ENCODE peak calls at places on chromosomes 7 and 10, in ten cellular contexts. R, U, J, W, Q, X, L, M, F and E are unnamed samples. For H3K4me1 and H3K27me3, the result is how much of the 10 kb centered on the place peaks cover.

GRCh38 chr7:106772655-106773108 is 92.4 kb upstream of the PIK3CG start:
- DNase-seq in J (peak), U (no peak), X (no peak), W (no peak), Q (no peak), R (no peak), L (peak), F (no peak), M (no peak), E (no peak)

GRCh38 chr10:61487506-61487905 is 34.3 kb upstream of the TMEM26 start:
- DNase-seq in Q (no peak), X (no peak), R (no peak), F (no peak), L (peak), W (no peak), M (no peak), J (peak), U (no peak), E (no peak)

GRCh38 chr7:105136221-105136620 is 122.2 kb downstream of the KMT2E start:
- DNase-seq in X (no peak), F (no peak), U (no peak), W (no peak), J (no peak), Q (peak), L (peak), R (no peak), M (no peak), E (no peak)

GRCh38 chr10:127293640-127294039 is 97.2 kb upstream of the INSYN2A start:
- DNase-seq in Q (no peak), J (no peak), L (no peak), W (no peak), R (no peak), X (peak), U (no peak), M (no peak), F (no peak), E (no peak)

GRCh38 chr10:6878067-6878412 is 298.0 kb upstream of the PRKCQ start:
- DNase-seq in L (no peak), F (no peak), Q (no peak), M (no peak), X (no peak), U (no peak), R (no peak), J (peak), W (no peak), E (no peak)

GRCh38 chr7:52352019-52352418 is 683.4 kb upstream of the POM121L12 start:
- DNase-seq in J (no peak), L (no peak), X (no peak), R (no peak), W (no peak), U (no peak), Q (no peak), M (no peak), F (no peak), E (no peak)

GRCh38 chr7:98223898-98224700 is 12.9 kb downstream of the BHLHA15 start:
- DNase-seq in L (no peak), J (no peak), U (peak), W (peak), F (no peak), Q (peak), X (no peak), R (no peak), M (peak), E (no peak)

GRCh38 chr7:99108615-99109014 is 35.3 kb downstream of the SMURF1 start:
- DNase-seq in L (peak), J (peak), M (no peak), W (no peak), X (no peak), U (no peak), R (no peak), F (no peak), Q (no peak), E (no peak)

GRCh38 chr7:151830121-151830815 is 46.6 kb downstream of the PRKAG2 start:
- DNase-seq in X (no peak), L (no peak), W (peak), R (no peak), Q (no peak), U (no peak), F (no peak), M (peak), J (no peak), E (peak)

GRCh38 chr7:156903232-156903909 is 10.4 kb upstream of the LMBR1 start:
- DNase-seq in W (no peak), L (peak), X (peak), F (no peak), M (no peak), Q (no peak), U (peak), J (peak), R (peak), E (no peak)

GRCh38 chr7:1749351-1749863 is 79.3 kb downstream of the ELFN1 start:
- DNase-seq in J (no peak), L (no peak), R (no peak), F (no peak), Q (no peak), M (peak), X (no peak), W (no peak), U (no peak), E (peak)

GRCh38 chr7:140403878-140404564 is at the start of gene RAB19:
- DNase-seq in M (peak), U (no peak), Q (no peak), R (no peak), L (peak), X (peak), F (no peak), J (no peak), W (no peak), E (no peak)

GRCh38 chr7:55535637-55536016 is 36.7 kb downstream of the VOPP1 start:
- DNase-seq in L (no peak), U (no peak), R (no peak), F (no peak), M (no peak), Q (no peak), J (no peak), W (no peak), X (no peak), E (no peak)

GRCh38 chr7:36358589-36358988 is 31.1 kb upstream of the ANLN start:
- DNase-seq in M (no peak), L (no peak), X (no peak), W (no peak), U (no peak), R (no peak), Q (no peak), F (no peak), J (no peak), E (no peak)

GRCh38 chr7:108073305-108074070 is 56.7 kb downstream of the LAMB4 start:
- DNase-seq in J (no peak), U (no peak), W (no peak), F (no peak), M (no peak), X (no peak), L (no peak), Q (no peak), R (no peak), E (no peak)

GRCh38 chr10:28242560-28243204 is 60.2 kb downstream of the MPP7 start:
- DNase-seq in W (no peak), L (no peak), F (no peak), X (no peak), U (no peak), Q (no peak), M (no peak), J (no peak), R (no peak), E (no peak)

GRCh38 chr7:127207246-127207645 is 45.5 kb downstream of the GRM8 start:
- DNase-seq in F (no peak), R (no peak), X (no peak), L (no peak), J (no peak), U (no peak), M (no peak), W (no peak), Q (no peak), E (no peak)

GRCh38 chr10:102109166-102110116 is 10.7 kb downstream of the LDB1 start:
- DNase-seq in L (no peak), X (no peak), M (no peak), F (no peak), J (no peak), U (no peak), Q (no peak), W (no peak), R (no peak), E (no peak)

GRCh38 chr7:26696978-26697377 is 167.4 kb downstream of the SKAP2 start:
- DNase-seq in X (no peak), F (no peak), R (no peak), W (no peak), U (no peak), Q (no peak), J (no peak), M (no peak), L (no peak), E (no peak)

GRCh38 chr7:125090596-125090995 is 161.0 kb upstream of the POT1 start:
- DNase-seq in X (no peak), L (peak), J (peak), U (no peak), F (no peak), M (no peak), R (no peak), W (no peak), Q (no peak), E (no peak)

GRCh38 chr10:11299125-11299524 is 281.5 kb downstream of the CELF2 start:
- DNase-seq in W (peak), X (no peak), L (no peak), R (no peak), Q (no peak), J (no peak), U (no peak), M (no peak), F (no peak), E (no peak)

GRCh38 chr7:130912910-130913720 is 179.1 kb upstream of the KLF14 start:
- DNase-seq in M (peak), X (peak), F (peak), Q (peak), U (peak), L (peak), J (peak), R (peak), W (peak), E (peak)

GRCh38 chr7:55552320-55553086 is 19.8 kb downstream of the VOPP1 start:
- DNase-seq in U (no peak), X (no peak), F (peak), R (peak), L (peak), M (no peak), W (peak), Q (no peak), J (peak), E (no peak)

GRCh38 chr10:69696073-69696731 is 66.2 kb downstream of the FAM241B start:
- DNase-seq in Q (peak), J (peak), W (no peak), R (peak), M (no peak), F (no peak), X (no peak), L (peak), U (peak), E (no peak)

GRCh38 chr7:106418526-106418925 is 133.7 kb upstream of the NAMPT start:
- DNase-seq in F (no peak), M (no peak), X (no peak), L (no peak), J (peak), W (no peak), R (no peak), Q (no peak), U (no peak), E (no peak)

GRCh38 chr7:66928388-66928787 is 7.4 kb downstream of the TMEM248 start:
- DNase-seq in L (no peak), J (no peak), M (no peak), Q (no peak), R (no peak), W (no peak), X (no peak), F (no peak), U (peak), E (no peak)
- H3K4me1 ChIP-seq in L (under half), J (under half), M (half or more), Q (under half), R (under half), W (under half), X (under half), F (under half), U (half or more), E (under half)

DNA sequence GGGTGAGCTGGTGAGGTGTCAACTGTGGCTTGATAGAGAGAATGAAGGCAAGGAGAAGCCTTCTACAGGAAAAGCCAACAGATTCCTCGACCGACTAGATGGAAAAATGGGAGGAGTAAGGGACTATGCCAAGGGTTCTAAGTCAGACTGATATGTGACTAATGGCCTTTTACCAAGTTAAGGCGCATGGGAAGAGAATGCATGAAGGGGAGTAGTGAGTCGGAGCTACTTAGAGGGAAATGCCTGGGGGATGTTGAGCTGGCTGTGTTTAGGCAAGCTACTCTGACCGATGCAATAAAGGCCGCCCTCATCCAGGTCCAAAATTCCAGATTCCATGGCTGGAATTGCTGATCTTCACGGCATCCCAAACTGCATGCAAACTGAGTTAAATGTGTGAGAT is 48.2 kb downstream of the APBB1IP start:
- DNase-seq in X (no peak), W (no peak), L (peak), M (no peak), Q (no peak), R (peak), J (peak), U (no peak), F (no peak), E (peak)
- H3K27ac ChIP-seq in X (peak), W (no peak), L (peak), M (peak), Q (no peak), R (peak), J (peak), U (peak), F (peak), E (peak)

GRCh38 chr10:97850446-97850845 is 803 bp downstream of the GOLGA7B start:
- DNase-seq in U (no peak), F (no peak), R (no peak), Q (no peak), W (no peak), L (no peak), X (peak), M (no peak), J (no peak), E (no peak)
- H3K27me3 ChIP-seq in U (half or more), F (under half), R (under half), Q (under half), W (under half), L (under half), X (under half), M (under half), J (under half), E (under half)

GRCh38 chr7:50752422-50752821 is 30.3 kb downstream of the GRB10 start:
- DNase-seq in R (no peak), U (no peak), F (no peak), W (no peak), M (no peak), J (no peak), X (no peak), Q (no peak), L (peak), E (no peak)

GRCh38 chr7:50751136-50751535 is 31.6 kb downstream of the GRB10 start:
- DNase-seq in F (no peak), J (no peak), U (no peak), W (no peak), M (no peak), X (no peak), R (no peak), Q (no peak), L (peak), E (no peak)

GRCh38 chr7:50757703-50758390 is 24.8 kb downstream of the GRB10 start:
- DNase-seq in J (no peak), X (no peak), U (no peak), L (no peak), F (no peak), Q (no peak), M (no peak), W (no peak), R (no peak), E (no peak)

GRCh38 chr7:50754684-50755083 is 28.0 kb downstream of the GRB10 start:
- DNase-seq in J (no peak), Q (no peak), X (no peak), W (no peak), U (no peak), L (no peak), F (no peak), R (no peak), M (no peak), E (no peak)

DNA sequence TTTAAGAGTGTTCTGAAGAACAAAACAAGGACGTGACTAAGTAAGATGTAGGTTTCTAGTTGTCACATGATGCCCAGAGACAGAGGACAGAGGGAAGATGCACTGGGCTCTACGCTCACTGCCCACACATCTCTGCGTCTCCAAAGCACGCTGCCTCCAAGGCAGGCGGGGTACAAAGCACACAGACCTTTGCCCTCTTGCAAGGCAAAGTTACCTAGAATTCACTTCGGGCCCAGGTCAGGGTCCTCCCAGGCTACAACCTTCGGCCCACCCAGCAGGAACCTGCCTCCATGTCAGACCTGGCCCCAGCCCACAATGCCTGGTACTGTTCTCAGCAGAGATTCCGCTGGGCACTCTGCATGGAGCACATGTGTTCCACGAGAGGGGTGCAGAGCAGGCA is 26.5 kb downstream of the GRB10 start:
- DNase-seq in X (no peak), M (no peak), Q (no peak), L (no peak), J (no peak), F (no peak), U (no peak), W (no peak), R (no peak), E (no peak)
- H3K4me1 ChIP-seq in X (under half), M (under half), Q (under half), L (under half), J (under half), F (under half), U (half or more), W (under half), R (under half), E (under half)

DNA sequence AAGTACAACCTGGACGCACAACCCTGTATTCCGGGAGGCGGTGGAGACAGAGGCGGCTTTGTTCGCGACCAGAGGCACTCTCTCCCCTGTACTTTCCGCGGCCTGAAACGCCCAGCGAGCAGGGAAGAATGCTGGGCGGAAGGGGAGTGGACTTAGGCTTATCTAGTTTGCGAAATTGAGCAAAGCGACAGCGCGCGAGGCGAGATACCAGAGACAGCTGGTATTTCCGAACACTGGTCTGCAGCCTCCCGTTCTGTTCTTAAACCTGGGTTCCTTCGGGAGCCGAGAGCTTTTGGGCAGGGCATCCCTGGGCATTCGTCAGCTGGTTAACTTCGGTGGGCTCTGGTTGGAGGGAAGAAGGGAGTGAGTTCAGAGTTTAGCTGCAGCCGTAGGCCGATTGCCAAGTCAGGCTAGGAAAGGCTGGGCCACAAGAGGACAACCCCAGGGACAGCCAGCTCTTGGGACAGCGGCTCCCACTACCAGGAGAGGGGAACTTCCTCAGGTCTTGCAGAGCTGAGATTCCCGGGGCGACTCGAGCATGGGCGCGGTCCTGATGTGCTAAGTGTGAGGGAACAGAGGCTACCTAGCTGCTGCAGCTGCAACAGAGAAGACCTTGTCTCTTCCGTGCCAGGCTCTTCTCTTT is 3.9 kb downstream of the HMX3 start:
- DNase-seq in R (no peak), L (peak), W (no peak), M (no peak), F (no peak), J (no peak), U (no peak), Q (peak), X (no peak), E (no peak)
- H3K27ac ChIP-seq in R (no peak), L (no peak), W (no peak), M (no peak), F (no peak), J (no peak), U (no peak), Q (peak), X (no peak), E (no peak)

DNA sequence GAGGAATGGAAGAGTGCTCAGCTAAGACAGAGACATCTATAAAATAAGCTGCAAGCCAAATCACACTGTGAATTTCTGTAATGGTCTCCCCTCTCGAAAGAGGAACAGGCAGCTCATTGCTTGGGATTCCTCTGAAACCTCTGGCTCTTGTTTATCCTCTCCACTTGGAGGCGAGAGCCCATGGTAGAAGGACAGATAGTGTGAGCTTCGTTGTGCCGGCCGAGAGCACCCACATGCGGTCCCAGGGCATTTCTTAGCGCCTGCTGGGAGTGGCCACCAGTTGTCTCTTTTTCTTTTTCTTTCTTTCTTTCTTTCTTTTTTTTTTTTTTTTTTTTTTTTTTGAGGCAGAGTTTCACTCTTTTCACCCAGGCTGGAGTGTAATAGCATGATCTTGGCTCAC is 26.2 kb downstream of the CNPY1 start:
- DNase-seq in R (no peak), M (no peak), U (no peak), Q (no peak), X (no peak), L (no peak), J (no peak), F (no peak), W (no peak), E (no peak)
- H3K27me3 ChIP-seq in R (half or more), M (under half), U (half or more), Q (half or more), X (under half), L (half or more), J (under half), F (under half), W (under half), E (under half)

DNA sequence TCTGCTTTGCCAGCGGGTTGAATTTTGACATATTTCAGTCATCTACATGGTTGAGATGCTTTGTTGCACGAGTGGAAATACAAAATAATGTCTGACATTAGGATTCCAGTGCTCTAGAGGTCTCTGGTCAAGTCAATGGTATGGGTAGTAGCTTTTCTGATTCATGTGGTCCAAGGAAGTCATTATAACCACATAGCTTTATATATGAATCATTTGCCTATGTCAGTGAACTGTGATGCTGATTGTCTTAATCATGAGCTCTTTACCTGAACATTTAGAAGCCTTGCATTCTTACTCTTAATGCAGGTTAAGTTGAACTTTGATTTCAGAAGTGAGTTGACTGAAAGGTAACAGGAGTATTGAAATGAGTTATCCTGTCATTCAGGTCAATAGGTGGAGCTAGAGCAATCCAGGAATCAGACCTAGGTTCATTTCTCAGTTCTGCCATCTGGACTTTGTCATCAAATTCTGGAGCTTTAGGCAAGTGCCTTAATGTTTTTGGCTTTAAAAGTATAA is 3.3 kb downstream of the MAPK8 start:
- DNase-seq in L (peak), W (no peak), J (peak), F (no peak), R (no peak), Q (no peak), U (no peak), M (no peak), X (no peak), E (no peak)
- H3K4me1 ChIP-seq in L (under half), W (under half), J (under half), F (under half), R (under half), Q (under half), U (half or more), M (under half), X (under half), E (under half)